ENCODE peak calls at places on chromosomes 1 and 21, in eight cellular contexts. X is OCI-LY7; M is pancreas; C is A549; S is astrocyte; R is transverse colon; D is naive thymus-derived CD4-positive, alpha-beta T cell; U is thoracic aorta. F is an unnamed sample.
A peak's percentile ranks its signal among the peaks of the same experiment; 100 is the strongest.

GRCh38 chr1:22142315-22143064 is 407 bp downstream of the WNT4 start:
- DNase-seq in X (no peak), M (peak; percentile 75), C (peak; percentile 25), S (no peak), R (peak; percentile 28), D (no peak), U (no peak), F (no peak)

GRCh38 chr1:172452536-172453159 is 8.8 kb upstream of the PIGC start:
- DNase-seq in X (no peak), M (no peak), C (no peak), S (no peak), R (no peak), D (no peak), U (no peak), F (no peak)

GRCh38 chr21:37253991-37254390 is 13.1 kb downstream of the VPS26C start:
- DNase-seq in X (no peak), M (no peak), C (no peak), S (peak; percentile 17), R (no peak), D (no peak), U (no peak), F (peak; percentile 21)

GRCh38 chr1:87140831-87141540 is 187.7 kb upstream of the LMO4 start:
- DNase-seq in X (no peak), M (no peak), C (no peak), S (peak; percentile 44), R (no peak), D (no peak), U (no peak), F (no peak)

GRCh38 chr1:76826072-76826827 is 41.0 kb upstream of the ST6GALNAC5 start:
- DNase-seq in X (no peak), M (no peak), C (no peak), S (peak; percentile 66), R (no peak), D (no peak), U (no peak), F (no peak)

GRCh38 chr21:17667256-17667655 is 54.6 kb upstream of the BTG3 start:
- DNase-seq in X (no peak), M (no peak), C (no peak), S (no peak), R (no peak), D (no peak), U (no peak), F (no peak)

GRCh38 chr21:17903029-17903806 is 84.1 kb upstream of the C21orf91 start:
- DNase-seq in X (peak; percentile 74), M (no peak), C (no peak), S (peak; percentile 12), R (no peak), D (peak; percentile 37), U (no peak), F (no peak)

GRCh38 chr21:34126269-34126668 is 52.9 kb downstream of the MRPS6 start:
- DNase-seq in X (no peak), M (no peak), C (no peak), S (peak; percentile 58), R (no peak), D (peak; percentile 58), U (no peak), F (no peak)

GRCh38 chr1:21082078-21082477 is 94.6 kb downstream of the EIF4G3 start:
- DNase-seq in X (no peak), M (no peak), C (no peak), S (no peak), R (no peak), D (no peak), U (no peak), F (no peak)

GRCh38 chr1:156559797-156560112 is 12.6 kb downstream of the IQGAP3 start:
- DNase-seq in X (no peak), M (peak; percentile 15), C (no peak), S (no peak), R (no peak), D (no peak), U (no peak), F (no peak)

DNA sequence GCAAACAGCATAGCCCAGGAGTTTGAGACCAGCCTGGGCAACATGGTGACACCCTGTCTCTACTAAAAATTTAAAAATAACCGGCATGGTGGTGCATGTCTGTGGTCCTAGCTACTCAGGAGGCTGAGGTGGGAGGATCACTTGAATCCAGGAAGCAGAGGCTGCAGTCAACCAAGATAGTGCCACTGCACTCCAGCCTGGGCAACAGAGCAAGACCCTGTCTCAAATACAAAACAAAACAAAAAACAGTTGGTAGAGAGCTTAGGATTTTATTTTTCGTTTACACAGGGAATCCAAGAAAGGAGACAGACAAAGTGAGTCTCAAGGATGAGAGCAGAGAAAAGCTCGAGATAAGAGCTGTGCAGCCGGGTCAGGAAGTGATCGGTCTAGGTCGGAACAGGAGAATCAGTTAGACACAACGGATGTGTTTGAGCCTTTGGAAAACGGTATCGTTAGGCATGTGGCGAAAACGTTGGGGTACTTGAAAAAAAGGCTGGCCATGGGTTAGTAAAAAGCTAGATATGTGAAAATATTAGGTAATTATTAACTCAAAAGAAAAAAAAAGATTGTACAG is 1.7 kb upstream of the MIB2 start:
- DNase-seq in X (no peak), M (no peak), C (no peak), S (no peak), R (no peak), D (no peak), U (no peak), F (no peak)
- H3K4me3 ChIP-seq in X (peak overlapping the region; percentile 85), M (peak overlapping the region; percentile 95), C (no peak overlapping the region), S (peak overlapping the region; percentile 77), R (no peak overlapping the region), D (peak overlapping the region; percentile 74), U (peak overlapping the region; percentile 96), F (no peak overlapping the region)

GRCh38 chr1:202588644-202589189 is 121.5 kb downstream of the SYT2 start:
- DNase-seq in X (no peak), M (no peak), C (peak; percentile 35), S (no peak), R (no peak), D (no peak), U (no peak), F (no peak)

GRCh38 chr1:202587859-202588480 is 122.3 kb downstream of the SYT2 start:
- DNase-seq in X (no peak), M (no peak), C (no peak), S (no peak), R (no peak), D (no peak), U (no peak), F (no peak)

GRCh38 chr1:202590119-202590518 is 120.1 kb downstream of the SYT2 start:
- DNase-seq in X (no peak), M (no peak), C (no peak), S (no peak), R (no peak), D (no peak), U (no peak), F (no peak)

GRCh38 chr1:202590975-202591411 is 119.3 kb downstream of the SYT2 start:
- DNase-seq in X (no peak), M (no peak), C (no peak), S (no peak), R (no peak), D (no peak), U (no peak), F (no peak)

DNA sequence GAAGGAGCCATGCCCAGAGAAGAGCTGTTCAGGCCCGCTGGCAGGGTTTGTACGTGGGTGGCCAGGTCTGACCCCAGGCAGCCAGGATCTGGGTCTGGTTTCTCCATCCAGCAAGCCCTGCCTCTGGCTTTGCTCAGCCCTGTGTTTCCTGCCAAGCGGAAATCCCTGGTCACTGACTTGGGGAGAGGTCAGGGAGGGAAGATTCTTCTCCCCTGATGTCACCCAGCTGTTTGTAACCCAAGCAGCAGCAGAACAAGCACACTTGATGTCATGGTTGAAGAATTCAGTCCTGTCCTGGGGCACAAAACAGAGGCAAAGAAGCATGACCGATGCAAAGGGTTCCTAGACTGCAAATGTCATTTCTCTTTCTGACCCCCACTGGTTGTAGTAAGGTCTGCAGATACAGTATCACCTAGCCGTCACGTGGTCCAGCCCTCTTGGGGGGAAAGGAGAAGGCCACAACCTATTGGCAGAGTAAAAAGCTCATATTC is 121.0 kb downstream of the SYT2 start:
- DNase-seq in X (peak; percentile 68), M (no peak), C (peak; percentile 93), S (peak; percentile 99), R (peak; percentile 73), D (no peak), U (peak; percentile 92), F (peak; percentile 97)
- H3K27ac ChIP-seq in X (no peak overlapping the region), M (peak overlapping the region; percentile 82), C (peak overlapping the region; percentile 80), S (peak overlapping the region; percentile 90), R (peak overlapping the region; percentile 75), D (no peak overlapping the region), U (peak overlapping the region; percentile 96), F (peak overlapping the region; percentile 83)

DNA sequence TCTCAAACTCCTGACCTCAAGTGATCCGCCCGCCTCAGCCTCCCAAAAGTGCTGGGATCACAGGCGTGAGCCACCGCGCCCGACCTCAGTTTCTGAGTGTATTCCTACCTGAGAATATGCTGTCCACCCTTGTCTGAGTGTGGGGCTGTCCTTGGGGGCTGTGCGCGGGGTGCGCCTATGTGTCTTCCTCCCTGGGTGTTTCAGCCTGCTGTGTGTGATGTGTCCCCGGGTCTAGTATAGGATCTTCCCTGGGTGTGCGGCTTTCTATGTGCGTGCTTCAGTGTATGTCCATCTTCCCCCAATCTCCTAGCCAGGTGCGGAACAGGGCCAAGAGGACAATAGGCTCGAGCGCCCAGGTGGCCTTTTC is 8.3 kb upstream of the ID3 start:
- DNase-seq in X (no peak), M (no peak), C (no peak), S (no peak), R (no peak), D (no peak), U (no peak), F (no peak)
- H3K4me3 ChIP-seq in X (no peak overlapping the region), M (peak overlapping the region; percentile 40), C (no peak overlapping the region), S (no peak overlapping the region), R (peak overlapping the region; percentile 50), D (no peak overlapping the region), U (peak overlapping the region; percentile 76), F (peak overlapping the region; percentile 73)

GRCh38 chr1:199124351-199124750 is 485.5 kb downstream of the PTPRC start:
- DNase-seq in X (no peak), M (no peak), C (no peak), S (peak; percentile 71), R (no peak), D (no peak), U (no peak), F (no peak)
- H3K27ac ChIP-seq in X (no peak overlapping the region), M (no peak overlapping the region), C (no peak overlapping the region), S (no peak overlapping the region), R (no peak overlapping the region), D (no peak overlapping the region), U (no peak overlapping the region), F (no peak overlapping the region)

DNA sequence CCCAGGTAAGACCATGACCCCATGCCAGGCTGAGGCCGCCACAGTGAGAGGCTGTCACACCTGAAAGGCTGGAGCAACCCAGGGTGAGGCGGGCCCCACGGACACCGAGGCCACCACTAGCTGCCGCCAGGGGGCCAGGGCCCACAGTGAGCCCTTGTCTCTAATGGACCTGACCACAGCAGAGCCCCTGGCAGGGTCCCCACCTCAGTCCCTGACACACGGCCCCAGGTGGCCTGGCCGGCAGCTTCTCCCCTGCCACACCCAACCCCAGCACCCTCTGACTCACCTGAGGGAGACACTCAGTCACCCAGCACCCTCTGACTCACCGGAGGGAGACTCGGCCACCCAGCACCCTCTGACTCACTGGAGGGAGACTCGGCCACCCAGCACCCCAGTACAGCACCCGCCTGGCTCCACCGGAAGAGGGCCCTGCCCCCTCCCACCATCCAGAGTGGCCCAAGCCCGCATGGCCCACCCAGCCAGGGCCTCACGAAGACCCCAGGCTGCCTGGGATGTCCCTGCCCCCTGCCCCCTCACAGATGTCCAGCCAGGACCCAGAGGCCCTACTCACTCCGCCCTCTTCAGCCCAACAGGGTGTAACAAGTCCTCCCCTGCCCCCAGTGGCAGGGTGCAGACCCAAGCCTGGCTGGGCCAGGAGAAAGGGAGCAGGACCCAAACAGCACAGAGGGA is 4.4 kb downstream of the DVL1 start:
- DNase-seq in X (no peak), M (no peak), C (peak; percentile 84), S (peak; percentile 83), R (peak; percentile 62), D (no peak), U (no peak), F (no peak)
- H3K4me3 ChIP-seq in X (no peak overlapping the region), M (no peak overlapping the region), C (peak overlapping the region; percentile 28), S (no peak overlapping the region), R (no peak overlapping the region), D (no peak overlapping the region), U (no peak overlapping the region), F (no peak overlapping the region)

GRCh38 chr1:100296140-100296539 is 30.1 kb downstream of the RTCA start:
- DNase-seq in X (no peak), M (no peak), C (no peak), S (no peak), R (no peak), D (no peak), U (no peak), F (no peak)
- H3K27ac ChIP-seq in X (no peak overlapping the region), M (no peak overlapping the region), C (no peak overlapping the region), S (no peak overlapping the region), R (no peak overlapping the region), D (no peak overlapping the region), U (no peak overlapping the region), F (no peak overlapping the region)

F was measured in esophagus muscularis mucosa.